ENCODE peak calls at places on chromosomes 4 and X, in seven cellular contexts. O is mesenchymal stem cell, S is IMR-90, W is neuronal stem cell, Z is H9, Q is mesendoderm, U is H1. J is an unnamed sample.

GRCh38 chr4:40530961-40531635 is 98.6 kb downstream of the RBM47 start:
- DNase-seq in O (no peak), S (no peak), W (no peak), Z (no peak), Q (no peak), U (no peak), J (no peak)

GRCh38 chr4:42329421-42329820 is 67.9 kb upstream of the SHISA3 start:
- DNase-seq in O (peak), S (no peak), W (no peak), Z (no peak), Q (no peak), U (no peak), J (no peak)

GRCh38 chr4:187826725-187827124 is 168.8 kb upstream of the ZFP42 start:
- DNase-seq in O (no peak), S (no peak), W (no peak), Z (peak), Q (peak), U (no peak), J (peak)

GRCh38 chrX:22527302-22527701 is 254.6 kb downstream of the CBLL2 start:
- DNase-seq in O (no peak), S (no peak), W (no peak), Z (no peak), Q (no peak), U (no peak), J (no peak)

GRCh38 chr4:88059781-88060180 is 52.3 kb downstream of the PKD2 start:
- DNase-seq in O (no peak), S (no peak), W (no peak), Z (no peak), Q (no peak), U (no peak), J (no peak)

GRCh38 chr4:40325406-40326019 is 9.6 kb upstream of the CHRNA9 start:
- DNase-seq in O (peak), S (peak), W (peak), Z (no peak), Q (peak), U (no peak), J (peak)

GRCh38 chrX:11164433-11164832 is 53.3 kb downstream of the HCCS start:
- DNase-seq in O (no peak), S (no peak), W (no peak), Z (no peak), Q (no peak), U (no peak), J (no peak)

GRCh38 chrX:110317079-110317819 is 636 bp downstream of the AMMECR1 start:
- DNase-seq in O (peak), S (no peak), W (peak), Z (no peak), Q (peak), U (peak), J (peak)

GRCh38 chr4:122065149-122065548 is 87.0 kb upstream of the BLTP1 start:
- DNase-seq in O (no peak), S (no peak), W (no peak), Z (no peak), Q (no peak), U (no peak), J (no peak)

GRCh38 chrX:57104921-57105398 is 16.4 kb downstream of the SPIN2B start:
- DNase-seq in O (no peak), S (no peak), W (no peak), Z (no peak), Q (peak), U (no peak), J (no peak)

GRCh38 chr4:135917016-135917415 is 1615.3 kb downstream of the PCDH18 start:
- DNase-seq in O (no peak), S (peak), W (no peak), Z (no peak), Q (no peak), U (no peak), J (no peak)

GRCh38 chr4:8181844-8182243 is 17.2 kb upstream of the SH3TC1 start:
- DNase-seq in O (no peak), S (no peak), W (no peak), Z (no peak), Q (peak), U (no peak), J (peak)

GRCh38 chrX:39814391-39814790 is 283.4 kb downstream of the BCOR start:
- DNase-seq in O (no peak), S (peak), W (no peak), Z (no peak), Q (no peak), U (no peak), J (no peak)

DNA sequence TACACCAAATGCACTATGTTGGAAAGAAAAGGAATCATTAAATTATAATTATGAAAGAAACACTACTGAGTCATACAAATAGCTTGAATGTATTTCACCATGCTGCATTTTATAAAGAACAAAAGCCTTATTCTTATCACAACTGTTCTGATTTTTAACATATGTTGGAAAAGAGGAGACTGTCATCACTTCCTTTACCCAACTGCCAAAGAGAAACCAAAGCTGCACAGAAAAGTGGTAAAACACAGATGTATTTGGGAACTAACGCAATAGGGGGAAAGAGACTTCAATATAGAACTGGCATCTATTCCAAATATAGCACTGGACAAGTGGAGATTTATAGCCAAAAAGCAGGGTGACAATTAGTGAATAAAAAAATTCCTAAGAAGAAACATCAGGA is 181.0 kb downstream of the SPANXN3 start:
- DNase-seq in O (no peak), S (no peak), W (no peak), Z (no peak), Q (no peak), U (no peak), J (no peak)
- H4K8ac ChIP-seq in O (no peak), S (no peak), W (no peak), Z (no peak), Q (no peak), U (no peak), J (no peak)

DNA sequence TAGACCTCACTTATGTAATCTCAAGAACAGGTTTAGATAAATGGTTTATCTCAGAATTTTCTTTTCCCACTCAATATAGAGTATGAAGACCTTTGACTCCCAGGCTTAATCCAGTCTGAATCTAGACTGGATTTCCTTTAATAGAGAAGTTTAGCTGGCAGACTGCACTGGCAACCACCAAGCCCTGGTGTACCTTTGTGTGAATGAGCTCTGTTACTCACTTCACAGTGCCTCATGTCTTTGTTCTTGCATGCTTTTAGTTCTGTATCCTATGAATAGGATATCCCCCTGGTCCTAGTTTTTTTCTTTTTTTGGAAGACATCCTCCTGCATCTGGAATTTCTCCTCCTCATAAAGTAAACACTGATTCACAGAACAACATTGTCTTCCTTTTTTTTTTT is 53.2 kb upstream of the MCUB start:
- DNase-seq in O (no peak), S (peak), W (no peak), Z (no peak), Q (no peak), U (no peak), J (no peak)
- H3K18ac ChIP-seq in O (no peak), S (no peak), W (no peak), Z (no peak), Q (no peak), U (no peak), J (no peak)

DNA sequence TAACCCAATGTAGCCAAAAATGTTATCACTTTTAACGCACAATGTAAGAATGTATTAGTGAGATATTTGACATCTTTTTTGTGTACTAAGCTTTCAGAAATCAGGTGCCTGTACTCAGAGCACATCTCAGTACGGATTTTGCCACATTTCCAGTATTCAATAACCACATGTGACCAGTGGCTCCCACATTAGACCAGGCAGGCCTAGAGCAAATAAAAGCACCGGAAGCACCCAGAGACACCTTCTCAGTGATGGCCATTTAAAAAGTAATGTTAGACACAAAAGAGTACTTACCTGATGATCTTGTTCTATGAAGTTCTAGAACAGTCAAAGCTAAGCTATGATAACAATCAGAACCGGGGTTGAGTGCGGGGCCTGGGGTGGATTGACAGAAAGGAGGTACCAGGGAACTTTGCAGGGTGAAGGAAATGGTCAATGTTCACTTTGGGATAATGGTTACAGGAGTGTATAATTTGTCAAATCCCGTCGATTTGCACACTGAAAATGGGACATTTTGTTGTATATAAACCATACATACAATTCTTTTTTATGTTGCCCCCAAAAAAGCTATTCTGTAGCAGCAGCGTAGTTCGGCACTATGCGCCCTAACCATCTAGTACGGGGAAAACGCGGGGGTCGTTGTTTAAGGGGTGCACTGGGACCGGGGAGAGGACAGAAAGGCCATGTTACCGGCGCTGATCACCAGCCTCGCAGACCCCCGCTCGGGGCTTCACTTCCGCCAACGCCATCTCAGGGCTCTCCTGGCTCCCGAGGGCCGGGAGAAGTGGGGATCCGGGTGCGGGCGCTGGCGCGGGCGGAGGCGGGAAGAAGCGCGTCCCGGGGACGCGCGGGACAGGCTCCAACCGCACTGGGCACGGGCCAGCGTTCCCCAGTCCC is 1.0 kb downstream of the CTPS2 start:
- DNase-seq in O (no peak), S (no peak), W (peak), Z (no peak), Q (no peak), U (peak), J (no peak)
- H3K4me2 ChIP-seq in O (peak), S (peak), W (peak), Z (peak), Q (peak), U (peak), J (peak)

DNA sequence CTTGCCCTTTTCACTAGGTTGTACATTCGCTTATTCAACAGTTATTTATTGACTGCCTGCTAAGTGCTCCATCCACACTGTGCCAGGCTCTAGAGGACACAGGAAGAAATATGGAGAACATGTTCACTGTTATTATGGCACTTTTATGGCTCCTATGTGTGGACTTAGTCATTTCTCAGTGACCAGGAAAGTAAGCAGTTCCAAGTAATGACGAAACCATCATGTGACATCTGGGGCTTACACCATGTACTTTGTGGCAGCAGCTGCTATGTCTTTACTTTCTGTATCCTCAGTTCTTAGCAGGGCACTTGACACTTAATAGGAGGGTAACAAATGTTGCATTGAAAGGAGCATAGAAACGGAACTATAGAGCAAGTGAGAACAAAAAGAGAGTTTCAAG is 278.1 kb downstream of the ANK2 start:
- DNase-seq in O (peak), S (peak), W (no peak), Z (no peak), Q (no peak), U (no peak), J (peak)
- H4K8ac ChIP-seq in O (no peak), S (no peak), W (no peak), Z (no peak), Q (no peak), U (no peak), J (no peak)

GRCh38 chrX:72050011-72050410 is 81.7 kb downstream of the RTL5 start:
- DNase-seq in O (no peak), S (no peak), W (no peak), Z (no peak), Q (no peak), U (no peak), J (no peak)
- H3K18ac ChIP-seq in O (no peak), S (no peak), W (no peak), Z (no peak), Q (no peak), U (no peak), J (no peak)

GRCh38 chr4:147839651-147840050 is 107.8 kb downstream of the ARHGAP10 start:
- DNase-seq in O (no peak), S (no peak), W (no peak), Z (no peak), Q (no peak), U (no peak), J (peak)
- H3K4me2 ChIP-seq in O (no peak), S (no peak), W (no peak), Z (no peak), Q (no peak), U (no peak), J (no peak)

DNA sequence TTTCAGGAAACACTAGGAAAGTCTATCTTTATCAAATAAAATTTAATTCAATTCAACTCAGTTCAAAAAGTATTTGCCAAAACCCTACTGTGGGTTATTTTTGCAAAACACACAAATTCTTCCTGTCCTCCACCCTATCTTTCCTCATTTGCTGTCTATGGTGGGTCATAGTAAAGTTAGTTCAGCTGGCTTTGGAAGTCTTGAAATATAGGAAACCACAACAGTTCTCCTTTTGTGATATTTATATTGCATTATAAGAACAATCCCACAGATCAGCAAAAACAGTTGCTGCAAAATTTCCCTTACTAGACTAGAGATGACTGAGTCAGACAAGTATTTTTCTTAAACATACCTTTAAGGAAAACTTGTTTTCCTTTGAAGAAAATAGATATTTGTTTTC is 22.2 kb downstream of the CYBB start:
- DNase-seq in O (no peak), S (no peak), W (no peak), Z (no peak), Q (no peak), U (no peak), J (no peak)
- H4K8ac ChIP-seq in O (no peak), S (no peak), W (no peak), Z (no peak), Q (no peak), U (no peak), J (no peak)